ENCODE peak calls at places on chromosome 3, in nine cellular contexts. Z, N, S, I, A, B, K, L and C are unnamed samples.

GRCh38 chr3:49017978-49018706 is at the start of gene DALRD3:
- DNase-seq in N (peak; percentile 58), I (peak; percentile 39), S (peak; percentile 51), B (peak; percentile 62), Z (no peak), K (no peak), A (peak; percentile 60), L (peak; percentile 72), C (peak; percentile 79)

GRCh38 chr3:103966749-103967148 is 1400.0 kb upstream of the ALCAM start:
- DNase-seq in N (no peak), S (no peak), B (no peak), K (no peak), A (no peak), I (no peak), L (no peak), Z (no peak), C (no peak)

GRCh38 chr3:81443948-81444347 is 317.5 kb downstream of the GBE1 start:
- DNase-seq in B (no peak), K (peak; percentile 79), N (no peak), A (no peak), I (no peak), S (peak; percentile 21), Z (no peak), L (no peak), C (no peak)

GRCh38 chr3:11391930-11392688 is 119.9 kb downstream of the ATG7 start:
- DNase-seq in I (no peak), A (no peak), L (peak; percentile 28), Z (peak; percentile 22), S (peak; percentile 59), B (no peak), K (no peak), N (no peak), C (no peak)

GRCh38 chr3:63724987-63725386 is 72.5 kb downstream of the SNTN start:
- DNase-seq in B (no peak), Z (peak; percentile 73), K (peak; percentile 82), I (no peak), N (no peak), S (peak; percentile 87), L (no peak), A (no peak), C (no peak)

GRCh38 chr3:177037241-177037640 is 160.0 kb downstream of the TBL1XR1 start:
- DNase-seq in I (no peak), N (peak; percentile 23), L (no peak), K (no peak), S (peak; percentile 17), Z (no peak), B (no peak), A (no peak), C (no peak)

GRCh38 chr3:177050466-177051237 is 146.6 kb downstream of the TBL1XR1 start:
- DNase-seq in B (no peak), K (peak; percentile 23), S (peak; percentile 64), A (peak; percentile 10), L (no peak), I (no peak), Z (no peak), N (no peak), C (peak; percentile 19)

GRCh38 chr3:52831500-52832301 is 1.2 kb upstream of the ITIH4 start:
- DNase-seq in N (peak; percentile 93), K (peak; percentile 36), I (no peak), A (peak; percentile 62), S (peak; percentile 76), L (peak; percentile 65), B (peak; percentile 55), Z (peak; percentile 23), C (peak; percentile 68)

GRCh38 chr3:69738859-69739203 is 433 bp upstream of the MITF start:
- DNase-seq in S (no peak), I (no peak), L (peak; percentile 22), N (no peak), K (no peak), A (no peak), B (no peak), Z (no peak), C (no peak)

GRCh38 chr3:182325213-182325941 is 467.9 kb upstream of the ATP11B start:
- DNase-seq in N (no peak), K (no peak), I (no peak), A (no peak), Z (no peak), B (no peak), S (no peak), L (no peak), C (no peak)

GRCh38 chr3:98545940-98546339 is 14.2 kb downstream of the GPR15 start:
- DNase-seq in N (no peak), L (no peak), B (no peak), K (no peak), S (no peak), A (no peak), I (no peak), Z (no peak), C (no peak)

GRCh38 chr3:62567097-62568021 is 194.0 kb upstream of the FEZF2 start:
- DNase-seq in K (no peak), S (peak; percentile 79), Z (peak; percentile 37), L (peak; percentile 60), B (peak; percentile 20), A (peak; percentile 33), N (peak; percentile 76), I (no peak), C (no peak)

GRCh38 chr3:149247929-149248691 is 26.5 kb upstream of the CP start:
- DNase-seq in N (no peak), I (no peak), L (no peak), B (no peak), Z (no peak), K (no peak), A (no peak), S (peak; percentile 36), C (no peak)

GRCh38 chr3:71144525-71145253 is 438.8 kb downstream of the FOXP1 start:
- DNase-seq in N (no peak), B (no peak), A (no peak), K (no peak), L (no peak), S (peak; percentile 37), Z (no peak), I (no peak), C (no peak)